ENCODE peak calls at places on chromosomes 1 and 21, in seven cellular contexts. One of them, this sample, is unnamed.

GRCh38 chr1:208108646-208109330 is 135.4 kb downstream of the PLXNA2 start:
- DNase-seq in RKO: no peak
- DNase-seq in choroid plexus epithelial cell: no peak
- DNase-seq in C1 segment of cervical spinal cord: no peak
- DNase-seq in activated T-helper 1 cell treated with Interleukin-2 at 50 U/mL for 16 hours: no peak
- DNase-seq in left ventricle myocardium superior: no peak
- DNase-seq in AG08395: no peak
- DNase-seq in this sample: no peak

GRCh38 chr1:91846007-91846620 is 39.8 kb downstream of the TGFBR3 start:
- DNase-seq in RKO: no peak
- DNase-seq in choroid plexus epithelial cell: peak; percentile 60
- DNase-seq in C1 segment of cervical spinal cord: no peak
- DNase-seq in activated T-helper 1 cell treated with Interleukin-2 at 50 U/mL for 16 hours: no peak
- DNase-seq in left ventricle myocardium superior: peak; percentile 51
- DNase-seq in AG08395: peak; percentile 31
- DNase-seq in this sample: peak; percentile 60

GRCh38 chr21:44619886-44620285 is 7.0 kb upstream of the KRTAP10-9 start:
- DNase-seq in RKO: no peak
- DNase-seq in choroid plexus epithelial cell: no peak
- DNase-seq in C1 segment of cervical spinal cord: no peak
- DNase-seq in activated T-helper 1 cell treated with Interleukin-2 at 50 U/mL for 16 hours: no peak
- DNase-seq in left ventricle myocardium superior: no peak
- DNase-seq in AG08395: no peak
- DNase-seq in this sample: no peak

GRCh38 chr1:38006008-38006828 is 904 bp upstream of the FHL3 start:
- DNase-seq in RKO: no peak
- DNase-seq in choroid plexus epithelial cell: no peak
- DNase-seq in C1 segment of cervical spinal cord: no peak
- DNase-seq in activated T-helper 1 cell treated with Interleukin-2 at 50 U/mL for 16 hours: no peak
- DNase-seq in left ventricle myocardium superior: peak; percentile 75
- DNase-seq in AG08395: no peak
- DNase-seq in this sample: no peak

GRCh38 chr1:154752273-154753030 is 117.6 kb downstream of the KCNN3 start:
- DNase-seq in RKO: no peak
- DNase-seq in choroid plexus epithelial cell: no peak
- DNase-seq in C1 segment of cervical spinal cord: no peak
- DNase-seq in activated T-helper 1 cell treated with Interleukin-2 at 50 U/mL for 16 hours: no peak
- DNase-seq in left ventricle myocardium superior: no peak
- DNase-seq in AG08395: no peak
- DNase-seq in this sample: no peak

GRCh38 chr21:24023936-24024335 is 1583.3 kb downstream of the MRPL39 start:
- DNase-seq in RKO: no peak
- DNase-seq in choroid plexus epithelial cell: no peak
- DNase-seq in C1 segment of cervical spinal cord: no peak
- DNase-seq in activated T-helper 1 cell treated with Interleukin-2 at 50 U/mL for 16 hours: no peak
- DNase-seq in left ventricle myocardium superior: no peak
- DNase-seq in AG08395: no peak
- DNase-seq in this sample: no peak

GRCh38 chr1:192766876-192767275 is 42.0 kb upstream of the RGS2 start:
- DNase-seq in RKO: no peak
- DNase-seq in choroid plexus epithelial cell: no peak
- DNase-seq in C1 segment of cervical spinal cord: no peak
- DNase-seq in activated T-helper 1 cell treated with Interleukin-2 at 50 U/mL for 16 hours: no peak
- DNase-seq in left ventricle myocardium superior: no peak
- DNase-seq in AG08395: no peak
- DNase-seq in this sample: no peak

GRCh38 chr1:88877382-88877825 is 14.0 kb downstream of the GTF2B start:
- DNase-seq in RKO: peak; percentile 66
- DNase-seq in choroid plexus epithelial cell: peak; percentile 54
- DNase-seq in C1 segment of cervical spinal cord: no peak
- DNase-seq in activated T-helper 1 cell treated with Interleukin-2 at 50 U/mL for 16 hours: no peak
- DNase-seq in left ventricle myocardium superior: no peak
- DNase-seq in AG08395: peak; percentile 32
- DNase-seq in this sample: peak; percentile 33

GRCh38 chr1:78080767-78081166 is 35.0 kb downstream of the GIPC2 start:
- DNase-seq in RKO: no peak
- DNase-seq in choroid plexus epithelial cell: no peak
- DNase-seq in C1 segment of cervical spinal cord: no peak
- DNase-seq in activated T-helper 1 cell treated with Interleukin-2 at 50 U/mL for 16 hours: no peak
- DNase-seq in left ventricle myocardium superior: no peak
- DNase-seq in AG08395: no peak
- DNase-seq in this sample: no peak

GRCh38 chr1:59947047-59947938 is 20.7 kb upstream of the CYP2J2 start:
- DNase-seq in RKO: peak; percentile 70
- DNase-seq in choroid plexus epithelial cell: peak; percentile 86
- DNase-seq in C1 segment of cervical spinal cord: peak; percentile 32
- DNase-seq in activated T-helper 1 cell treated with Interleukin-2 at 50 U/mL for 16 hours: no peak
- DNase-seq in left ventricle myocardium superior: no peak
- DNase-seq in AG08395: peak; percentile 84
- DNase-seq in this sample: peak; percentile 56

GRCh38 chr1:201702936-201703335 is 126.0 kb upstream of the IPO9 start:
- DNase-seq in RKO: no peak
- DNase-seq in choroid plexus epithelial cell: peak; percentile 51
- DNase-seq in C1 segment of cervical spinal cord: no peak
- DNase-seq in activated T-helper 1 cell treated with Interleukin-2 at 50 U/mL for 16 hours: no peak
- DNase-seq in left ventricle myocardium superior: no peak
- DNase-seq in AG08395: no peak
- DNase-seq in this sample: peak; percentile 58

GRCh38 chr1:168465942-168466702 is 77.7 kb downstream of the XCL2 start:
- DNase-seq in RKO: no peak
- DNase-seq in choroid plexus epithelial cell: peak; percentile 40
- DNase-seq in C1 segment of cervical spinal cord: no peak
- DNase-seq in activated T-helper 1 cell treated with Interleukin-2 at 50 U/mL for 16 hours: no peak
- DNase-seq in left ventricle myocardium superior: no peak
- DNase-seq in AG08395: no peak
- DNase-seq in this sample: no peak

GRCh38 chr1:228004331-228004871 is 2.4 kb upstream of the WNT3A start:
- DNase-seq in RKO: peak; percentile 18
- DNase-seq in choroid plexus epithelial cell: peak; percentile 19
- DNase-seq in C1 segment of cervical spinal cord: no peak
- DNase-seq in activated T-helper 1 cell treated with Interleukin-2 at 50 U/mL for 16 hours: no peak
- DNase-seq in left ventricle myocardium superior: no peak
- DNase-seq in AG08395: peak; percentile 36
- DNase-seq in this sample: no peak

GRCh38 chr21:46355161-46356004 is 31.4 kb downstream of the PCNT start:
- DNase-seq in RKO: no peak
- DNase-seq in choroid plexus epithelial cell: no peak
- DNase-seq in C1 segment of cervical spinal cord: no peak
- DNase-seq in activated T-helper 1 cell treated with Interleukin-2 at 50 U/mL for 16 hours: no peak
- DNase-seq in left ventricle myocardium superior: no peak
- DNase-seq in AG08395: no peak
- DNase-seq in this sample: no peak

GRCh38 chr1:229582011-229582694 is 23.6 kb upstream of the ABCB10 start:
- DNase-seq in RKO: no peak
- DNase-seq in choroid plexus epithelial cell: peak; percentile 75
- DNase-seq in C1 segment of cervical spinal cord: peak; percentile 13
- DNase-seq in activated T-helper 1 cell treated with Interleukin-2 at 50 U/mL for 16 hours: no peak
- DNase-seq in left ventricle myocardium superior: peak; percentile 58
- DNase-seq in AG08395: no peak
- DNase-seq in this sample: no peak

GRCh38 chr1:40984531-40984930 is 5.0 kb downstream of the CTPS1 start:
- DNase-seq in RKO: no peak
- DNase-seq in choroid plexus epithelial cell: no peak
- DNase-seq in C1 segment of cervical spinal cord: no peak
- DNase-seq in activated T-helper 1 cell treated with Interleukin-2 at 50 U/mL for 16 hours: no peak
- DNase-seq in left ventricle myocardium superior: no peak
- DNase-seq in AG08395: no peak
- DNase-seq in this sample: no peak

GRCh38 chr1:199242601-199243000 is 603.8 kb downstream of the PTPRC start:
- DNase-seq in RKO: no peak
- DNase-seq in choroid plexus epithelial cell: no peak
- DNase-seq in C1 segment of cervical spinal cord: no peak
- DNase-seq in activated T-helper 1 cell treated with Interleukin-2 at 50 U/mL for 16 hours: no peak
- DNase-seq in left ventricle myocardium superior: no peak
- DNase-seq in AG08395: no peak
- DNase-seq in this sample: no peak

GRCh38 chr1:203631946-203632345 is 5.3 kb downstream of the ATP2B4 start:
- DNase-seq in RKO: no peak
- DNase-seq in choroid plexus epithelial cell: no peak
- DNase-seq in C1 segment of cervical spinal cord: no peak
- DNase-seq in activated T-helper 1 cell treated with Interleukin-2 at 50 U/mL for 16 hours: no peak
- DNase-seq in left ventricle myocardium superior: no peak
- DNase-seq in AG08395: no peak
- DNase-seq in this sample: no peak

GRCh38 chr1:181784039-181784683 is 277.4 kb downstream of the ZNF648 start:
- DNase-seq in RKO: no peak
- DNase-seq in choroid plexus epithelial cell: no peak
- DNase-seq in C1 segment of cervical spinal cord: no peak
- DNase-seq in activated T-helper 1 cell treated with Interleukin-2 at 50 U/mL for 16 hours: no peak
- DNase-seq in left ventricle myocardium superior: no peak
- DNase-seq in AG08395: no peak
- DNase-seq in this sample: no peak

GRCh38 chr21:46295177-46295711 is 9.1 kb downstream of the YBEY start:
- DNase-seq in RKO: no peak
- DNase-seq in choroid plexus epithelial cell: peak; percentile 62
- DNase-seq in C1 segment of cervical spinal cord: no peak
- DNase-seq in activated T-helper 1 cell treated with Interleukin-2 at 50 U/mL for 16 hours: no peak
- DNase-seq in left ventricle myocardium superior: peak; percentile 50
- DNase-seq in AG08395: no peak
- DNase-seq in this sample: no peak

GRCh38 chr1:149844096-149844495 is 55.3 kb upstream of the BOLA1 start:
- DNase-seq in RKO: peak; percentile 95
- DNase-seq in choroid plexus epithelial cell: peak; percentile 51
- DNase-seq in C1 segment of cervical spinal cord: no peak
- DNase-seq in activated T-helper 1 cell treated with Interleukin-2 at 50 U/mL for 16 hours: no peak
- DNase-seq in left ventricle myocardium superior: no peak
- DNase-seq in AG08395: peak; percentile 7
- DNase-seq in this sample: peak; percentile 29

GRCh38 chr1:202106340-202107284 is 16.1 kb upstream of the GPR37L1 start:
- DNase-seq in RKO: no peak
- DNase-seq in choroid plexus epithelial cell: no peak
- DNase-seq in C1 segment of cervical spinal cord: no peak
- DNase-seq in activated T-helper 1 cell treated with Interleukin-2 at 50 U/mL for 16 hours: no peak
- DNase-seq in left ventricle myocardium superior: no peak
- DNase-seq in AG08395: no peak
- DNase-seq in this sample: no peak

GRCh38 chr1:56409112-56409691 is 170.2 kb downstream of the PLPP3 start:
- DNase-seq in RKO: no peak
- DNase-seq in choroid plexus epithelial cell: no peak
- DNase-seq in C1 segment of cervical spinal cord: no peak
- DNase-seq in activated T-helper 1 cell treated with Interleukin-2 at 50 U/mL for 16 hours: no peak
- DNase-seq in left ventricle myocardium superior: peak; percentile 57
- DNase-seq in AG08395: no peak
- DNase-seq in this sample: no peak

GRCh38 chr1:232622378-232622777 is 7.6 kb downstream of the SIPA1L2 start:
- DNase-seq in RKO: no peak
- DNase-seq in choroid plexus epithelial cell: no peak
- DNase-seq in C1 segment of cervical spinal cord: no peak
- DNase-seq in activated T-helper 1 cell treated with Interleukin-2 at 50 U/mL for 16 hours: no peak
- DNase-seq in left ventricle myocardium superior: no peak
- DNase-seq in AG08395: no peak
- DNase-seq in this sample: no peak

GRCh38 chr1:22018583-22019559 is 17.4 kb downstream of the CELA3A start:
- DNase-seq in RKO: peak; percentile 98
- DNase-seq in choroid plexus epithelial cell: peak; percentile 92
- DNase-seq in C1 segment of cervical spinal cord: no peak
- DNase-seq in activated T-helper 1 cell treated with Interleukin-2 at 50 U/mL for 16 hours: peak; percentile 41
- DNase-seq in left ventricle myocardium superior: no peak
- DNase-seq in AG08395: peak; percentile 85
- DNase-seq in this sample: peak; percentile 92

GRCh38 chr1:148160048-148160395 is 7.9 kb upstream of the NBPF11 start:
- DNase-seq in RKO: no peak
- DNase-seq in choroid plexus epithelial cell: no peak
- DNase-seq in C1 segment of cervical spinal cord: no peak
- DNase-seq in activated T-helper 1 cell treated with Interleukin-2 at 50 U/mL for 16 hours: no peak
- DNase-seq in left ventricle myocardium superior: peak; percentile 23
- DNase-seq in AG08395: no peak
- DNase-seq in this sample: no peak

GRCh38 chr1:9763914-9764313 is 59.9 kb downstream of the CLSTN1 start:
- DNase-seq in RKO: no peak
- DNase-seq in choroid plexus epithelial cell: no peak
- DNase-seq in C1 segment of cervical spinal cord: no peak
- DNase-seq in activated T-helper 1 cell treated with Interleukin-2 at 50 U/mL for 16 hours: no peak
- DNase-seq in left ventricle myocardium superior: no peak
- DNase-seq in AG08395: no peak
- DNase-seq in this sample: no peak